ENCODE peak calls at places on chromosomes 6 and 20, in eight cellular contexts. P is cardiac muscle cell; K is CD8-positive, alpha-beta T cell; U is tibial artery; O is thoracic aorta; R is H1; X is choroid plexus epithelial cell; V is pancreas. A is an unnamed sample.

GRCh38 chr6:79048611-79049010 is 29.4 kb downstream of the PHIP start:
- DNase-seq in P (peak; percentile 57), K (no peak), U (no peak), O (no peak), R (no peak), X (peak; percentile 71), V (no peak), A (no peak)

GRCh38 chr20:14069796-14070195 is 74.5 kb downstream of the MACROD2 start:
- DNase-seq in P (no peak), K (no peak), U (no peak), O (no peak), R (no peak), X (no peak), V (no peak), A (no peak)

GRCh38 chr6:67210450-67210849 is 1424.6 kb upstream of the ADGRB3 start:
- DNase-seq in P (peak; percentile 39), K (no peak), U (no peak), O (no peak), R (no peak), X (peak; percentile 83), V (no peak), A (no peak)

GRCh38 chr20:44035924-44036323 is 121.3 kb downstream of the TOX2 start:
- DNase-seq in P (no peak), K (peak; percentile 45), U (no peak), O (no peak), R (no peak), X (no peak), V (no peak), A (peak; percentile 40)

GRCh38 chr6:118495639-118496296 is 52.3 kb upstream of the PLN start:
- DNase-seq in P (no peak), K (no peak), U (no peak), O (no peak), R (no peak), X (peak; percentile 50), V (no peak), A (no peak)

GRCh38 chr6:14559754-14560527 is 442.4 kb downstream of the CD83 start:
- DNase-seq in P (no peak), K (no peak), U (no peak), O (no peak), R (no peak), X (no peak), V (no peak), A (no peak)

GRCh38 chr20:13231031-13231752 is 10.1 kb downstream of the ISM1 start:
- DNase-seq in P (no peak), K (no peak), U (no peak), O (no peak), R (no peak), X (no peak), V (no peak), A (no peak)

GRCh38 chr6:1767481-1768246 is 157.9 kb downstream of the FOXC1 start:
- DNase-seq in P (peak; percentile 71), K (no peak), U (peak; percentile 75), O (peak; percentile 37), R (no peak), X (peak; percentile 51), V (no peak), A (no peak)

GRCh38 chr6:113907107-113907506 is 50.0 kb downstream of the MARCKS start:
- DNase-seq in P (peak; percentile 65), K (no peak), U (no peak), O (no peak), R (no peak), X (peak; percentile 61), V (no peak), A (no peak)

GRCh38 chr6:87789198-87789899 is 87.3 kb upstream of the AKIRIN2 start:
- DNase-seq in P (peak; percentile 77), K (no peak), U (peak; percentile 35), O (no peak), R (no peak), X (peak; percentile 58), V (no peak), A (no peak)

GRCh38 chr6:170114956-170115855 is 175.7 kb downstream of the DLL1 start:
- DNase-seq in P (peak; percentile 53), K (peak; percentile 34), U (peak; percentile 15), O (no peak), R (no peak), X (no peak), V (peak; percentile 44), A (peak; percentile 63)

GRCh38 chr6:44245912-44246662 is 814 bp upstream of the HSP90AB1 start:
- DNase-seq in P (peak; percentile 91), K (peak; percentile 89), U (peak; percentile 84), O (no peak), R (peak; percentile 93), X (peak; percentile 83), V (peak; percentile 94), A (peak; percentile 91)

GRCh38 chr6:35719830-35720733 is 16.8 kb upstream of the ARMC12 start:
- DNase-seq in P (peak; percentile 56), K (peak; percentile 66), U (peak; percentile 81), O (no peak), R (no peak), X (peak; percentile 66), V (no peak), A (peak; percentile 78)

GRCh38 chr20:5969348-5969935 is 19.0 kb downstream of the MCM8 start:
- DNase-seq in P (no peak), K (no peak), U (no peak), O (no peak), R (peak; percentile 72), X (no peak), V (no peak), A (no peak)

GRCh38 chr20:8756410-8756809 is 312.5 kb upstream of the PLCB4 start:
- DNase-seq in P (peak; percentile 69), K (no peak), U (no peak), O (no peak), R (no peak), X (peak; percentile 89), V (no peak), A (no peak)

DNA sequence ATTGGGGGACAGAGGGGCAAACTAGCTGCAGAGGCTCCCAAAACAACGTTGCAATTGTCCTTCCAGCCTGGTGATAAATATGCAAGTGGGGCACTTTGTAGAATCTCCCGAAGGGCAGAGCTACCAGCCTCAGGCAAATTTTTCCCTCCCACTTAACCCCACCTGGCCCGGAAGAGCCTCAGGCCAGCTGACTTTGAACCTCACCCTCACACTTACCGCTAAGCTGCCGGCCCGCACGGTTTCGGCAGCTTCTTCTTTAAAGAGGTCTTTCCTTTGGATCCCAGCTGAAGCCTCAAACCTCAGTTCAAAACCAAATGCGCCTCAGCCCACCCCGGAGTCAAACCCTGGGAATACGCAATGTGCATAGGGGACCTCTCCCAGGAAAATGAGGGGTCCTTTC is 2.5 kb downstream of the OVOL2 start:
- DNase-seq in P (no peak), K (no peak), U (no peak), O (no peak), R (no peak), X (no peak), V (no peak), A (no peak)
- H3K4me3 ChIP-seq in P (no peak overlapping the region), K (no peak overlapping the region), U (no peak overlapping the region), O (no peak overlapping the region), R (no peak overlapping the region), X (no peak overlapping the region), V (no peak overlapping the region), A (no peak overlapping the region)

DNA sequence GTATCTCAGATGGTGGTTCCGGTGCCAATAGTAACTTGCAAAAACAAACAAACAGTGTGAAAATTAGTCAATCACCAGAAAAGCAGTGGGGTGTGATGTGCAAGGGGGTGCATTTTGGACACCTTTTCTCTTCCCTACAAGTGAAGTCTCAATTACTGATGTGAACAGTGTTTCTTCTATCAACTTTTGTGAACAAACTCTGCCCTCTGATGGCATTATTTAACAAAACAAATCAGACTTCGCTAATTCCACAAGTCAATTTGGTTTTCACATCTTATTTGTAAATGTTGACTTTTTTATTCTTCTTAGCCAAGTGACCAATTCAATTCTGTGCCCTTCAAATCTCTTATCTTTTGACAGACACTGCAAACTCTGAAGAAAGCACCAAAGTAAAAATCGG is 212.2 kb downstream of the UST start:
- DNase-seq in P (peak; percentile 21), K (no peak), U (no peak), O (no peak), R (no peak), X (no peak), V (no peak), A (no peak)
- TF ChIP-seq CTCF in P (no peak), K (no peak), U (no peak), O (no peak), R (no peak), X (no peak), V (no peak), A (no peak)

DNA sequence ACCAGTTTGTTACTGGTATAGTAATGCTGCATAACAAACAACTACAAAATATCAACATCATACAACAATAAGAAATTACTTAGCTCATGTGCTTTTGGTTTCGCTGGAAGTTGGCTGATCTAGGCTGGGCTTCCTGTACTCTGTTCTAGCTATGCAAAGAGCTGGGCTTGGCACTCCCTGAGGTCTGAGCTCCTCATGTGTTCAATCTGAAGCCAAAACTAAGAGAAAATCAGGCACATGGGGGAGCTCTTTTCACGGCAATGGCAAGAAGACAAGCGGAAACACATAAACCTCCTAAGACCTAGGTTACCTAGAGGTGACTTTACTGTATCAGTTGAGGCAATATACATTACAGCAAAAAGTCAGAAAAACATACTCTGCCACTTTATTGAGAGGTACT is 574.2 kb downstream of the KHDRBS2 start:
- DNase-seq in P (no peak), K (no peak), U (no peak), O (no peak), R (peak; percentile 33), X (no peak), V (no peak), A (no peak)
- H3K4me3 ChIP-seq in P (no peak overlapping the region), K (no peak overlapping the region), U (no peak overlapping the region), O (no peak overlapping the region), R (no peak overlapping the region), X (no peak overlapping the region), V (no peak overlapping the region), A (no peak overlapping the region)

GRCh38 chr20:32672982-32673727 is 586 bp downstream of the C20orf203 start:
- DNase-seq in P (no peak), K (peak; percentile 70), U (no peak), O (no peak), R (no peak), X (no peak), V (no peak), A (no peak)

GRCh38 chr20:32672315-32672981 is 1.3 kb downstream of the C20orf203 start:
- DNase-seq in P (no peak), K (no peak), U (no peak), O (no peak), R (no peak), X (no peak), V (no peak), A (no peak)

GRCh38 chr20:32675223-32675975 is 1.7 kb upstream of the C20orf203 start:
- DNase-seq in P (no peak), K (no peak), U (no peak), O (no peak), R (no peak), X (no peak), V (no peak), A (no peak)

GRCh38 chr20:32670773-32671455 is 2.8 kb downstream of the C20orf203 start:
- DNase-seq in P (no peak), K (no peak), U (no peak), O (no peak), R (no peak), X (no peak), V (no peak), A (no peak)

DNA sequence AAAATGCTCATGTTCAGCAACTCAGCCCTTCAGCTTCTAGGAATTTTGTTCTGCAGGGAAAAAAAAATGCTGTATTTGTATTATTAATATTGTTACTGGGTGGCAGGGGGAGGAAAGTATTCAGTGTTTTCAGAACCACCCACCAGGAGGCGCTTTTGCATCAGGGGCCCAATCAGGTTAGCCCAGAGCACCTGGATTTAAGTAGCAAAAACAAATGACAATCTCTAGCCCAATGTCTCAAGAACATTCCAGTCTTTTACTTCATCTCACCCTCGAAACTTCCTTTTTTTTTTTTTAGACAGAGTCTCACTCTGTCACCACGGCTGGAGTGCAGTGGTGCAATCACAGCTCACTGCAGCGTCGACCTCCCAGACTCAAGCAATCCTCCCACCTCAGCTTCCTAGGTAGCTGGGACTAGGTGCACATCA is 635 bp upstream of the C20orf203 start:
- DNase-seq in P (peak; percentile 64), K (peak; percentile 77), U (no peak), O (no peak), R (no peak), X (peak; percentile 74), V (no peak), A (no peak)
- TF ChIP-seq CTCF in P (peak; percentile 82), K (peak; percentile 75), U (no peak), O (no peak), R (peak; percentile 77), X (peak; percentile 92), V (peak; percentile 40), A (peak; percentile 41)

A was measured in suprapubic skin.